ENCODE peak calls at places on chromosomes 1 and 21, in four cellular contexts. J is body of pancreas, F is IMR-90, E is vagina. P is an unnamed sample.
A peak's percentile ranks its signal among the peaks of the same experiment; 100 is the strongest.

GRCh38 chr1:198778049-198778448 is 139.2 kb downstream of the PTPRC start:
- DNase-seq in J (no peak), F (peak; percentile 9), E (no peak), P (no peak)

GRCh38 chr1:94962745-94963265 is 35.9 kb upstream of the CNN3 start:
- DNase-seq in J (peak; percentile 38), F (peak; percentile 49), E (no peak), P (no peak)

GRCh38 chr21:32772281-32773047 is 909 bp upstream of the PAXBP1 start:
- DNase-seq in J (peak; percentile 34), F (peak; percentile 20), E (no peak), P (no peak)

GRCh38 chr1:8516793-8517556 is 199.1 kb downstream of the SLC45A1 start:
- DNase-seq in J (no peak), F (peak; percentile 44), E (no peak), P (no peak)

GRCh38 chr1:170664828-170665617 is 1.1 kb downstream of the PRRX1 start:
- DNase-seq in J (peak; percentile 29), F (peak; percentile 61), E (no peak), P (no peak)

GRCh38 chr1:168373869-168374268 is 93.2 kb downstream of the TBX19 start:
- DNase-seq in J (no peak), F (no peak), E (no peak), P (no peak)

GRCh38 chr1:147084273-147085096 is 87.8 kb downstream of the PRKAB2 start:
- DNase-seq in J (peak; percentile 50), F (peak; percentile 85), E (peak; percentile 84), P (no peak)

GRCh38 chr1:10784998-10785854 is 11.2 kb downstream of the CASZ1 start:
- DNase-seq in J (no peak), F (no peak), E (no peak), P (no peak)

GRCh38 chr1:32991386-32991785 is 26.8 kb upstream of the RNF19B start:
- DNase-seq in J (no peak), F (no peak), E (no peak), P (no peak)

GRCh38 chr1:93611656-93612055 is 70.0 kb downstream of the BCAR3 start:
- DNase-seq in J (no peak), F (no peak), E (no peak), P (no peak)

GRCh38 chr1:152786077-152786476 is at the start of gene LCE1E:
- DNase-seq in J (no peak), F (no peak), E (no peak), P (no peak)

GRCh38 chr1:21869620-21870121 is 57.6 kb downstream of the LDLRAD2 start:
- DNase-seq in J (peak; percentile 84), F (peak; percentile 83), E (no peak), P (peak; percentile 18)

DNA sequence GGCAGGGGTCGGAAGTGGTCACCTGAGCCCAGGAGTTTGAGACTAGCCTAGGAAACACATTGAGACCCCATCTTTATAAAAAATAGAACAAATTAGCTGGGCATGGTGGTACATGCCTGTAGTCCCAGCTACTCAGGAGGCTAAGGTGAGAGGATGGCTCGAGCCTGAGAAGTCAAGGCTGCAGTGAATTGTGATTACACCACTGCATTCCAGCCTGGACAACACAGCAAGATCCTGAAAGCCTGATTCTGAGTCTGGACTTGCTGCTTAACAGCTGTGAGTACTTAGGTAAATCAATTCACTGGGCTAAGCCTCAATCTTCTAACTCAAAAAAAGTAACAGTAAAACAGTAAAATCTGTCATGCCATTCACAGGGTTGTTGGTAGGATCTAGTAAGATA is 4.9 kb downstream of the TRAPPC3 start:
- DNase-seq in J (no peak), F (no peak), E (no peak), P (no peak)
- TF ChIP-seq POLR2A in J (no peak), F (no peak), E (no peak), P (no peak)

GRCh38 chr21:29221259-29221744 is 77.4 kb upstream of the BACH1 start:
- DNase-seq in J (peak; percentile 34), F (peak; percentile 98), E (no peak), P (no peak)

GRCh38 chr21:29219165-29219770 is 79.5 kb upstream of the BACH1 start:
- DNase-seq in J (peak; percentile 70), F (peak; percentile 47), E (no peak), P (no peak)

GRCh38 chr21:29215709-29216108 is 83.0 kb upstream of the BACH1 start:
- DNase-seq in J (peak; percentile 27), F (peak; percentile 41), E (no peak), P (no peak)

GRCh38 chr21:29218749-29219148 is 80.0 kb upstream of the BACH1 start:
- DNase-seq in J (peak; percentile 33), F (no peak), E (no peak), P (no peak)

DNA sequence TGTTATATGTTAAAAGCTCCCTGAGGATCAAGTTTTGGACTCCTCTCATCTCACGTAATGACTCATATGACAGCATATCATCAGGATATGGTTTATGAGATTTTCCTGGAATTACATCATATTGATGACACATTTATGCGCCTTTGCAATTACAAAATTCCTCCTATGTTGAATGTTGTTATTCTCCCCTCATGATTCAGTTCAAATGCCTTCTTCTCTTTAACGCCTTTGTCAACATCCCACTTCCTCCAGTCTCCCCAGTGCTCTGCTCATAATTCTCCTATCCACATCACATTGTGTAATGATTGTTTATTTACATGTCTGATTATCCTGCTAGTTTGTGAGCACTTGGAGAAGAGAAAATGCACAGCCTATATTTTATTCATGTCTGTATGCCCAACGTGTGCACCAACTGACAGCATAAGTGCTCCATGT is 80.9 kb upstream of the BACH1 start:
- DNase-seq in J (no peak), F (peak; percentile 99), E (no peak), P (peak; percentile 12)
- TF ChIP-seq POLR2A in J (no peak), F (no peak), E (no peak), P (no peak)

DNA sequence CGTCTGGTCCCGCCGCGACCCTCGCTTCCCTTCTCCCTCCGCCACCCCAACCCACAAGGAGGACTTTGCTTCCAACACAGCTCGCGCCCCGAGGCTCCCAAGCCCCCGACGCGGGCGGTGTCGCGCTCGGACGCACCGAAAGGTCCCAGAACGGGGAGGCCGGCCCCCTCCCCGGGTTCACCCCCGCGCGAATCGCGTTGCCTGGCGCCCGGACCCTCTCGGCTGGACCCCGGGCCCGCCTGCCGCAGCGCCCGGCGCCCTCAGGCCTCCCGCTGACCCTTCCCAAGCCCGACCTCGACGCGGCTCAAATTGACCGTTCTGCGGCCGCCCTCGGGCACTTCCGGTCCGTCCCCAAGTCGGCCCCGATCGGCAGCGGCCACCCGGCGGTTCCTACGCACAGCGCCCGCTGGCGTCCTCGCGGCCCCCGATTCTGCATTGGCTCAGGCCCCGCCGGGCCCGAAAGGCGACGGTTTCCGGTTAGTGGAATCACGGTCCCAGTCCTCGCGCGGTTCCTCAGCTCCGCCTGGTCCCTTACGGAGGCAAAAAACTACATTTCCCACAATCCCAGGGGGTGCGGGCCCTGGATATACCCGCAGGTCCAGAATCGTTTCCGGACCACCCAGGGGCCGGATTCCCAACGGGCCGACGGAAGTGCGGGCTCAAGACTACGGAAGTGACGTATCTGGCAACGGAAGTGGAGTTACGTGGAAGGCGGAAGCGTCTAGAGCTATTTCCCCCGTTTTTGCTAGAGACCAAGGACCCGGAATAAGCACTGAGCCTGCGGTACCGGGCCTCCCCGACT is at the start of gene AURKAIP1:
- DNase-seq in J (peak; percentile 99), F (peak; percentile 100), E (peak; percentile 99), P (peak; percentile 100)
- TF ChIP-seq POLR2A in J (peak; percentile 73), F (peak; percentile 78), E (no peak), P (peak; percentile 59)

GRCh38 chr1:180029524-180030130 is 75.0 kb downstream of the CEP350 start:
- DNase-seq in J (no peak), F (no peak), E (no peak), P (no peak)
- TF ChIP-seq POLR2A in J (no peak), F (no peak), E (no peak), P (no peak)

DNA sequence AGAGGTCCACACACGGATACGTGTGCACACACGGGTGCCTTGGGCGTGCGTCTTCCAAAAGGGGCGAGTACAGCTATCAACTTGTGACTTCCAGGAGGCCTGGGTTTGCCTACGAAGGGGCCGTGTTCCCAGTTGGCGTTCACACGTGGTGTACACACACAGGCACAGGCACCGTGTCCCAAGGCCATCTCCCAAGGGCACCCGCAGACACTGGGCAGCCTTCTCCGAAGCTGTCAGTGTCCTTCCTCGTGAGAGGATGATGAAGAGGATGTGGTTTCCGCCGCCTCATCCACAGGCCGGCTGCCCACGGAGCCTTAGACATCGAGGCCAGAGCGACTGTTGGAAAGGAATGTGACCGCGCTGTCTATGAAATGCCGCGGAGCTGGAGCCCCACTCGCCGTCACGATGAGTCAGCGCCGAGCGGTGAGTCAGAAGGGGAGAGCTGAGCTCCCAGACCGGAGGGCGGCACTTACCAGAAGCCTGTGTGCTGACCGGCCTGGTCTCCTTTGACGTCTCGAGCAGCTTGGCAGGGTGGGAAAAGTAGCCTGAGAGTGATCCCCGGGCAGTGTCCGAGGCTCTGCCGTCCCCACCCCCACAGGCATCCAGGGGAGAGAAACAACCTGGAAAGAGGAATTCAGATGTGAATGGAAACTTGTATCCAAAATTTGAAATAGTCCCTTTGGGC is 141.4 kb upstream of the ARHGEF16 start:
- DNase-seq in J (peak; percentile 87), F (peak; percentile 99), E (peak; percentile 98), P (peak; percentile 88)
- TF ChIP-seq POLR2A in J (peak; percentile 37), F (peak; percentile 41), E (no peak), P (no peak)

GRCh38 chr1:20589331-20590312 is 725 bp downstream of the CDA start:
- DNase-seq in J (peak; percentile 19), F (peak; percentile 89), E (no peak), P (no peak)

GRCh38 chr1:20586939-20587638 is 1.8 kb upstream of the CDA start:
- DNase-seq in J (no peak), F (no peak), E (no peak), P (no peak)

GRCh38 chr1:20588634-20589225 is at the start of gene CDA:
- DNase-seq in J (no peak), F (no peak), E (no peak), P (peak; percentile 81)

GRCh38 chr1:20587639-20588017 is 1.3 kb upstream of the CDA start:
- DNase-seq in J (no peak), F (peak; percentile 63), E (peak; percentile 88), P (no peak)

DNA sequence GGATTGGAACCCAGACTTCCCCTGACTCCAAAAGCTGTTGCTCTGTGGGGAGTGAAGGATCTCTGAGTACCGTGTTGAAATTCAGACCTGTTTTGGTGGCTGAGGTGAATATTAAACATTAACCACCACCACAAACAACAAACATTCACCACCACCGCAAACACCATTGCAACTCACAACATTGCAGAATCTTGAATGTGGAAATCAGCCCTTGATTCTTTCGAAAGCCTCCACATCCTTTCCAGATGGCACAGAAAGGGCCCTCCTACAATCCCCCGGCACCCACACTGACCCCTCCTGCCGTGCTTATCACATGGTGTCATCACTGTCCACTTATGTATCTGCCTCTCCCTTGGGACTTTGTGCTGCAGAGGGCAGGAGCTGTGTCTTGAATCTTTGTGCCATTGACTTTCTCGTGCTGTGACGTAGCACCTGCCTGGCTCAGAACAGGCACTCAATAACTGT is 1.4 kb downstream of the CDA start:
- DNase-seq in J (no peak), F (peak; percentile 67), E (no peak), P (no peak)
- TF ChIP-seq POLR2A in J (no peak), F (no peak), E (no peak), P (no peak)

DNA sequence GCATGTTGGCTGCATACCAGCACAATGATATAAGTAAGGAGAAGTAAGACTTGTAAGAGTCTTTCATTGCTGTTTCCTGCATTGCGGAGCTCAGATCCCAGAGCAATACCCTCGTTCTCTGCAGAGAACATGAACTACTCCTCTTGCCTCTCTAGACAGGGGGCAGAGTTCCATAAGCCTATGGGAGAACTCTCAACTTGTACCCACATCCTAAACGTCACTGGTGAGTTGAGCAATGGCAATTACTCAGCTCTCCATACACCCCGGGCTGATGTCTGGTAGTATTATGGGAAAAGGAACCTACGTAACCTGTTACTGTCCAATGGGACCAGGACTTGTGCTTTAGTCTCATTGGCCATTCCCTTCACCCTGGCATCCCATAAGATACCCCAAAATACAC is 27.3 kb upstream of the ZNF496 start:
- DNase-seq in J (no peak), F (peak; percentile 31), E (no peak), P (no peak)
- TF ChIP-seq POLR2A in J (no peak), F (no peak), E (no peak), P (no peak)

P was measured in HCT116.